ENCODE peak calls at places on chromosomes 16 and 17, in four cellular contexts. One of them, this sample, is unnamed.
A peak's percentile ranks its signal among the peaks of the same experiment; 100 is the strongest.

GRCh38 chr17:73071387-73071999 is 21.0 kb downstream of the SLC39A11 start:
- ATAC-seq in K562: no peak
- ATAC-seq in heart right ventricle: no peak
- ATAC-seq in upper lobe of right lung: no peak
- ATAC-seq in this sample: no peak

GRCh38 chr16:17166095-17166494 is 304.7 kb downstream of the XYLT1 start:
- ATAC-seq in K562: no peak
- ATAC-seq in heart right ventricle: no peak
- ATAC-seq in upper lobe of right lung: no peak
- ATAC-seq in this sample: no peak

GRCh38 chr16:70460737-70461261 is 6.4 kb downstream of the FCSK start:
- ATAC-seq in K562: no peak
- ATAC-seq in heart right ventricle: peak; percentile 84
- ATAC-seq in upper lobe of right lung: peak; percentile 63
- ATAC-seq in this sample: no peak

GRCh38 chr17:36608794-36609497 is 7.6 kb downstream of the MRM1 start:
- ATAC-seq in K562: peak; percentile 88
- ATAC-seq in heart right ventricle: peak; percentile 31
- ATAC-seq in upper lobe of right lung: peak; percentile 64
- ATAC-seq in this sample: no peak

GRCh38 chr17:12647023-12647422 is 18.7 kb upstream of the MYOCD start:
- ATAC-seq in K562: no peak
- ATAC-seq in heart right ventricle: no peak
- ATAC-seq in upper lobe of right lung: no peak
- ATAC-seq in this sample: no peak

GRCh38 chr16:78503501-78504110 is 404.2 kb downstream of the WWOX start:
- ATAC-seq in K562: peak; percentile 70
- ATAC-seq in heart right ventricle: no peak
- ATAC-seq in upper lobe of right lung: peak; percentile 64
- ATAC-seq in this sample: no peak

GRCh38 chr16:17213025-17213424 is 257.7 kb downstream of the XYLT1 start:
- ATAC-seq in K562: no peak
- ATAC-seq in heart right ventricle: no peak
- ATAC-seq in upper lobe of right lung: no peak
- ATAC-seq in this sample: no peak

GRCh38 chr16:89737341-89738071 is 16.2 kb downstream of the ZNF276 start:
- ATAC-seq in K562: no peak
- ATAC-seq in heart right ventricle: peak; percentile 4
- ATAC-seq in upper lobe of right lung: no peak
- ATAC-seq in this sample: no peak

GRCh38 chr16:5022521-5022920 is 11.2 kb downstream of the NAGPA start:
- ATAC-seq in K562: no peak
- ATAC-seq in heart right ventricle: no peak
- ATAC-seq in upper lobe of right lung: no peak
- ATAC-seq in this sample: no peak

GRCh38 chr17:2869604-2870003 is 73.4 kb downstream of the RAP1GAP2 start:
- ATAC-seq in K562: no peak
- ATAC-seq in heart right ventricle: peak; percentile 42
- ATAC-seq in upper lobe of right lung: no peak
- ATAC-seq in this sample: no peak

GRCh38 chr16:87921236-87921773 is 15.0 kb downstream of the CA5A start:
- ATAC-seq in K562: peak; percentile 94
- ATAC-seq in heart right ventricle: no peak
- ATAC-seq in upper lobe of right lung: no peak
- ATAC-seq in this sample: peak; percentile 46

GRCh38 chr17:16915752-16916556 is 56.0 kb downstream of the TNFRSF13B start:
- ATAC-seq in K562: peak; percentile 73
- ATAC-seq in heart right ventricle: peak; percentile 32
- ATAC-seq in upper lobe of right lung: peak; percentile 75
- ATAC-seq in this sample: peak; percentile 85

GRCh38 chr17:7081341-7082062 is 1.5 kb upstream of the CLEC10A start:
- ATAC-seq in K562: no peak
- ATAC-seq in heart right ventricle: no peak
- ATAC-seq in upper lobe of right lung: no peak
- ATAC-seq in this sample: no peak

GRCh38 chr16:79089735-79090284 is 510.7 kb downstream of the MAF start:
- ATAC-seq in K562: no peak
- ATAC-seq in heart right ventricle: no peak
- ATAC-seq in upper lobe of right lung: peak; percentile 70
- ATAC-seq in this sample: no peak

GRCh38 chr17:55587608-55588139 is 76.4 kb upstream of the SMIM36 start:
- ATAC-seq in K562: peak; percentile 62
- ATAC-seq in heart right ventricle: peak; percentile 30
- ATAC-seq in upper lobe of right lung: peak; percentile 40
- ATAC-seq in this sample: no peak

GRCh38 chr17:2418572-2418971 is 17.7 kb upstream of the MNT start:
- ATAC-seq in K562: no peak
- ATAC-seq in heart right ventricle: peak; percentile 59
- ATAC-seq in upper lobe of right lung: peak; percentile 37
- ATAC-seq in this sample: no peak

GRCh38 chr17:63358111-63358839 is 87.8 kb downstream of the CYB561 start:
- ATAC-seq in K562: no peak
- ATAC-seq in heart right ventricle: no peak
- ATAC-seq in upper lobe of right lung: no peak
- ATAC-seq in this sample: peak; percentile 82

GRCh38 chr16:22635801-22636200 is 125.1 kb downstream of the NPIPB5 start:
- ATAC-seq in K562: no peak
- ATAC-seq in heart right ventricle: no peak
- ATAC-seq in upper lobe of right lung: no peak
- ATAC-seq in this sample: no peak